ENCODE peak calls at places on chromosomes 7 and 10, in eight cellular contexts. One of them, this sample, is unnamed.

GRCh38 chr10:7529638-7530037 is 118.8 kb upstream of the SFMBT2 start:
- DNase-seq in fibroblast of lung: no peak
- DNase-seq in CD8-positive, alpha-beta T cell: no peak
- DNase-seq in GM23338: peak; percentile 67
- DNase-seq in RWPE2: no peak
- DNase-seq in GM23248: peak; percentile 31
- DNase-seq in IMR-90: no peak
- DNase-seq in tibial nerve: no peak
- DNase-seq in this sample: no peak

GRCh38 chr7:91351374-91351773 is 87.1 kb downstream of the FZD1 start:
- DNase-seq in fibroblast of lung: peak; percentile 87
- DNase-seq in CD8-positive, alpha-beta T cell: no peak
- DNase-seq in GM23338: no peak
- DNase-seq in RWPE2: no peak
- DNase-seq in GM23248: peak; percentile 49
- DNase-seq in IMR-90: peak; percentile 54
- DNase-seq in tibial nerve: no peak
- DNase-seq in this sample: no peak

GRCh38 chr7:159105066-159105780 is 39.4 kb downstream of the VIPR2 start:
- DNase-seq in fibroblast of lung: no peak
- DNase-seq in CD8-positive, alpha-beta T cell: no peak
- DNase-seq in GM23338: no peak
- DNase-seq in RWPE2: peak; percentile 30
- DNase-seq in GM23248: no peak
- DNase-seq in IMR-90: no peak
- DNase-seq in tibial nerve: no peak
- DNase-seq in this sample: no peak

GRCh38 chr10:132899751-132900065 is 42.7 kb downstream of the CFAP46 start:
- DNase-seq in fibroblast of lung: no peak
- DNase-seq in CD8-positive, alpha-beta T cell: no peak
- DNase-seq in GM23338: no peak
- DNase-seq in RWPE2: no peak
- DNase-seq in GM23248: no peak
- DNase-seq in IMR-90: no peak
- DNase-seq in tibial nerve: no peak
- DNase-seq in this sample: no peak

GRCh38 chr7:84251183-84251845 is 56.7 kb upstream of the SEMA3A start:
- DNase-seq in fibroblast of lung: peak; percentile 95
- DNase-seq in CD8-positive, alpha-beta T cell: no peak
- DNase-seq in GM23338: peak; percentile 43
- DNase-seq in RWPE2: no peak
- DNase-seq in GM23248: peak; percentile 90
- DNase-seq in IMR-90: peak; percentile 90
- DNase-seq in tibial nerve: no peak
- DNase-seq in this sample: no peak

GRCh38 chr10:113616244-113617074 is 47.4 kb downstream of the NRAP start:
- DNase-seq in fibroblast of lung: no peak
- DNase-seq in CD8-positive, alpha-beta T cell: no peak
- DNase-seq in GM23338: peak; percentile 71
- DNase-seq in RWPE2: no peak
- DNase-seq in GM23248: peak; percentile 46
- DNase-seq in IMR-90: no peak
- DNase-seq in tibial nerve: peak; percentile 19
- DNase-seq in this sample: no peak

GRCh38 chr10:69912584-69912983 is 110.9 kb downstream of the COL13A1 start:
- DNase-seq in fibroblast of lung: no peak
- DNase-seq in CD8-positive, alpha-beta T cell: no peak
- DNase-seq in GM23338: no peak
- DNase-seq in RWPE2: no peak
- DNase-seq in GM23248: no peak
- DNase-seq in IMR-90: no peak
- DNase-seq in tibial nerve: no peak
- DNase-seq in this sample: no peak

GRCh38 chr7:64884913-64885370 is 18.1 kb upstream of the ZNF273 start:
- DNase-seq in fibroblast of lung: no peak
- DNase-seq in CD8-positive, alpha-beta T cell: no peak
- DNase-seq in GM23338: no peak
- DNase-seq in RWPE2: no peak
- DNase-seq in GM23248: no peak
- DNase-seq in IMR-90: no peak
- DNase-seq in tibial nerve: no peak
- DNase-seq in this sample: no peak

GRCh38 chr10:133162178-133162909 is 2.3 kb downstream of the KNDC1 start:
- DNase-seq in fibroblast of lung: peak; percentile 7
- DNase-seq in CD8-positive, alpha-beta T cell: no peak
- DNase-seq in GM23338: no peak
- DNase-seq in RWPE2: no peak
- DNase-seq in GM23248: no peak
- DNase-seq in IMR-90: no peak
- DNase-seq in tibial nerve: no peak
- DNase-seq in this sample: no peak

GRCh38 chr10:46283217-46283944 is 3.4 kb upstream of the ANTXRL start:
- DNase-seq in fibroblast of lung: peak; percentile 13
- DNase-seq in CD8-positive, alpha-beta T cell: no peak
- DNase-seq in GM23338: no peak
- DNase-seq in RWPE2: no peak
- DNase-seq in GM23248: no peak
- DNase-seq in IMR-90: no peak
- DNase-seq in tibial nerve: no peak
- DNase-seq in this sample: no peak

GRCh38 chr10:31467791-31468535 is 148.9 kb downstream of the ZEB1 start:
- DNase-seq in fibroblast of lung: peak; percentile 20
- DNase-seq in CD8-positive, alpha-beta T cell: no peak
- DNase-seq in GM23338: peak; percentile 87
- DNase-seq in RWPE2: peak; percentile 19
- DNase-seq in GM23248: peak; percentile 37
- DNase-seq in IMR-90: no peak
- DNase-seq in tibial nerve: no peak
- DNase-seq in this sample: no peak

GRCh38 chr10:97683556-97684357 is 3.3 kb downstream of the AVPI1 start:
- DNase-seq in fibroblast of lung: peak; percentile 51
- DNase-seq in CD8-positive, alpha-beta T cell: no peak
- DNase-seq in GM23338: peak; percentile 31
- DNase-seq in RWPE2: no peak
- DNase-seq in GM23248: peak; percentile 71
- DNase-seq in IMR-90: peak; percentile 70
- DNase-seq in tibial nerve: peak; percentile 26
- DNase-seq in this sample: no peak
- H3K4me3 ChIP-seq in fibroblast of lung: no peak overlapping the region
- H3K4me3 ChIP-seq in CD8-positive, alpha-beta T cell: no peak overlapping the region
- H3K4me3 ChIP-seq in GM23338: no peak overlapping the region
- H3K4me3 ChIP-seq in RWPE2: peak overlapping the region; percentile 72
- H3K4me3 ChIP-seq in GM23248: peak overlapping the region; percentile 91
- H3K4me3 ChIP-seq in IMR-90: peak overlapping the region; percentile 98
- H3K4me3 ChIP-seq in tibial nerve: peak overlapping the region; percentile 94
- H3K4me3 ChIP-seq in this sample: peak overlapping the region; percentile 82

GRCh38 chr7:99359465-99360154 is 14.9 kb upstream of the ARPC1B start:
- DNase-seq in fibroblast of lung: no peak
- DNase-seq in CD8-positive, alpha-beta T cell: no peak
- DNase-seq in GM23338: peak; percentile 69
- DNase-seq in RWPE2: no peak
- DNase-seq in GM23248: no peak
- DNase-seq in IMR-90: no peak
- DNase-seq in tibial nerve: no peak
- DNase-seq in this sample: no peak

GRCh38 chr7:99352247-99352646 is 22.3 kb upstream of the ARPC1B start:
- DNase-seq in fibroblast of lung: no peak
- DNase-seq in CD8-positive, alpha-beta T cell: no peak
- DNase-seq in GM23338: no peak
- DNase-seq in RWPE2: no peak
- DNase-seq in GM23248: no peak
- DNase-seq in IMR-90: no peak
- DNase-seq in tibial nerve: no peak
- DNase-seq in this sample: no peak

GRCh38 chr7:99357701-99358490 is 16.6 kb upstream of the ARPC1B start:
- DNase-seq in fibroblast of lung: no peak
- DNase-seq in CD8-positive, alpha-beta T cell: no peak
- DNase-seq in GM23338: no peak
- DNase-seq in RWPE2: no peak
- DNase-seq in GM23248: no peak
- DNase-seq in IMR-90: no peak
- DNase-seq in tibial nerve: peak; percentile 18
- DNase-seq in this sample: no peak

DNA sequence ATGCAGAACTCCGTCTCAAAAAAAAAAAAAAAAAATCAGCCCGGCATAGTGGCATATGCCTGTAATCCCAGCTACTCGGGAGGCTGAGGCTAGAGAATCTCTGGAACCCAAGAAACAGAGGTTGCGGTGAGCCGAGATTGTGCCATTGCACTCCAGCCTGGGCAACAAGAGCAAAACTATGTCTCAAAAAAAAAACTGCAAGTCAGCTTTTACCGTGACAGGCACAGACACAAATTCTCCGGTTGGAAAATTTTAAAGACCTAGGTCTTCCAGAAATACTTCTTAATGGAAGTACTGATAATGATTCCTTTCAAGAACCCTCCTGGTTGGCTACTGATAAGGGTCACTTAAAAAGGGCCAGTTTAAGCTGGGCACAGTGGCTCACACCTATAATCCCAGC is 19.4 kb upstream of the ARPC1B start:
- DNase-seq in fibroblast of lung: no peak
- DNase-seq in CD8-positive, alpha-beta T cell: no peak
- DNase-seq in GM23338: no peak
- DNase-seq in RWPE2: no peak
- DNase-seq in GM23248: no peak
- DNase-seq in IMR-90: no peak
- DNase-seq in tibial nerve: no peak
- DNase-seq in this sample: no peak
- H3K36me3 ChIP-seq in fibroblast of lung: peaks cover 16% of the 10 kb centered on the region
- H3K36me3 ChIP-seq in CD8-positive, alpha-beta T cell: peaks cover 35% of the 10 kb centered on the region
- H3K36me3 ChIP-seq in GM23338: peaks cover 8% of the 10 kb centered on the region
- H3K36me3 ChIP-seq in RWPE2: peaks cover 96% of the 10 kb centered on the region
- H3K36me3 ChIP-seq in GM23248: peaks cover 43% of the 10 kb centered on the region
- H3K36me3 ChIP-seq in IMR-90: peaks cover 59% of the 10 kb centered on the region
- H3K36me3 ChIP-seq in tibial nerve: peaks cover 94% of the 10 kb centered on the region
- H3K36me3 ChIP-seq in this sample: peaks cover 85% of the 10 kb centered on the region

GRCh38 chr10:3959370-3960266 is 174.6 kb upstream of the KLF6 start:
- DNase-seq in fibroblast of lung: no peak
- DNase-seq in CD8-positive, alpha-beta T cell: no peak
- DNase-seq in GM23338: peak; percentile 8
- DNase-seq in RWPE2: no peak
- DNase-seq in GM23248: no peak
- DNase-seq in IMR-90: no peak
- DNase-seq in tibial nerve: no peak
- DNase-seq in this sample: no peak
- H3K4me3 ChIP-seq in fibroblast of lung: no peak overlapping the region
- H3K4me3 ChIP-seq in CD8-positive, alpha-beta T cell: no peak overlapping the region
- H3K4me3 ChIP-seq in GM23338: no peak overlapping the region
- H3K4me3 ChIP-seq in RWPE2: no peak overlapping the region
- H3K4me3 ChIP-seq in GM23248: no peak overlapping the region
- H3K4me3 ChIP-seq in IMR-90: no peak overlapping the region
- H3K4me3 ChIP-seq in tibial nerve: no peak overlapping the region
- H3K4me3 ChIP-seq in this sample: no peak overlapping the region

DNA sequence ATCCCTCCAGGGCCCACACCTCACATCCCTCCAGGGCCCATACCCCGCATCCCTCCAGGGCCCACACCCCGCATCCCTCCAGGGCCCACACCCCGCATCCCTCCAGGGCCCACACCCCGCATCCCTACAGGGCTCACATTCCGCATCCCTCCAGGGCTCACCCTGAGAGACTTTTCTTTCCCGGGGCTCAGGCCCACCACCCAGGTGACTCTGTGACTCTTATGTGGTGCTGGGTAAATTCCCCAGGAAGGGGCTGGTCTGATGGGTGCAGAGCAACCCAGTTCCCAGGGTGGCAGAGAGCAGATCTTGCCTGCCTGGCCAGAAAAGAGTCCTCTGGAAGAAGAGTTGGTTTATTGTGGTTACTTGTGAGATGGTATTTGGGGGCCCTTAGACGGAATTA is 290.7 kb downstream of the TCERG1L start:
- DNase-seq in fibroblast of lung: no peak
- DNase-seq in CD8-positive, alpha-beta T cell: no peak
- DNase-seq in GM23338: no peak
- DNase-seq in RWPE2: no peak
- DNase-seq in GM23248: no peak
- DNase-seq in IMR-90: no peak
- DNase-seq in tibial nerve: no peak
- DNase-seq in this sample: no peak
- H3K36me3 ChIP-seq in fibroblast of lung: no peaks in the 10 kb centered on the region
- H3K36me3 ChIP-seq in CD8-positive, alpha-beta T cell: no peaks in the 10 kb centered on the region
- H3K36me3 ChIP-seq in GM23338: no peaks in the 10 kb centered on the region
- H3K36me3 ChIP-seq in RWPE2: no peaks in the 10 kb centered on the region
- H3K36me3 ChIP-seq in GM23248: no peaks in the 10 kb centered on the region
- H3K36me3 ChIP-seq in IMR-90: no peaks in the 10 kb centered on the region
- H3K36me3 ChIP-seq in tibial nerve: no peaks in the 10 kb centered on the region
- H3K36me3 ChIP-seq in this sample: no peaks in the 10 kb centered on the region